ENCODE peak calls at places on chromosome 1, in seven cellular contexts. K, E, U, Z, S, O and J are unnamed samples.
A peak's percentile ranks its signal among the peaks of the same experiment; 100 is the strongest.

GRCh38 chr1:26799479-26800133 is 11.9 kb downstream of the PIGV start:
- DNase-seq in K (no peak), E (no peak), U (peak; percentile 65), Z (no peak), S (no peak), O (peak; percentile 87), J (no peak)

GRCh38 chr1:168803696-168804510 is 74.9 kb upstream of the DPT start:
- DNase-seq in K (no peak), E (no peak), U (peak; percentile 77), Z (no peak), S (no peak), O (no peak), J (no peak)

GRCh38 chr1:42128984-42129383 is 24.2 kb upstream of the GUCA2B start:
- DNase-seq in K (no peak), E (no peak), U (no peak), Z (no peak), S (no peak), O (no peak), J (no peak)

GRCh38 chr1:197486948-197487347 is 218.9 kb downstream of the CRB1 start:
- DNase-seq in K (no peak), E (no peak), U (no peak), Z (no peak), S (no peak), O (peak; percentile 8), J (peak; percentile 26)

GRCh38 chr1:192747942-192748341 is 60.9 kb upstream of the RGS2 start:
- DNase-seq in K (no peak), E (no peak), U (no peak), Z (no peak), S (no peak), O (peak; percentile 67), J (no peak)

GRCh38 chr1:204791453-204792366 is 79.0 kb upstream of the NFASC start:
- DNase-seq in K (no peak), E (peak; percentile 78), U (peak; percentile 98), Z (peak; percentile 18), S (peak; percentile 89), O (peak; percentile 60), J (peak; percentile 72)

GRCh38 chr1:167791281-167792209 is 69.8 kb downstream of the MPZL1 start:
- DNase-seq in K (peak; percentile 98), E (peak; percentile 29), U (peak; percentile 63), Z (peak; percentile 40), S (no peak), O (peak; percentile 99), J (no peak)

GRCh38 chr1:169745015-169745861 is 11.4 kb upstream of the SELE start:
- DNase-seq in K (no peak), E (no peak), U (no peak), Z (no peak), S (no peak), O (peak; percentile 84), J (no peak)

GRCh38 chr1:234212764-234213406 is 160.4 kb upstream of the COA6 start:
- DNase-seq in K (no peak), E (no peak), U (peak; percentile 83), Z (no peak), S (no peak), O (peak; percentile 25), J (no peak)

GRCh38 chr1:89844236-89844807 is 23.5 kb downstream of the LRRC8D start:
- DNase-seq in K (no peak), E (no peak), U (no peak), Z (no peak), S (no peak), O (no peak), J (no peak)

GRCh38 chr1:237938553-237938952 is 47.8 kb upstream of the ZP4 start:
- DNase-seq in K (no peak), E (no peak), U (peak; percentile 83), Z (no peak), S (no peak), O (peak; percentile 16), J (no peak)

GRCh38 chr1:64654519-64655341 is 90.1 kb upstream of the RAVER2 start:
- DNase-seq in K (no peak), E (no peak), U (no peak), Z (no peak), S (no peak), O (peak; percentile 51), J (no peak)

GRCh38 chr1:215566556-215567490 is at the start of gene KCTD3:
- DNase-seq in K (no peak), E (peak; percentile 76), U (peak; percentile 92), Z (peak; percentile 46), S (peak; percentile 89), O (peak; percentile 72), J (peak; percentile 53)

GRCh38 chr1:44811714-44812151 is 3.4 kb downstream of the BTBD19 start:
- DNase-seq in K (peak; percentile 48), E (no peak), U (peak; percentile 65), Z (no peak), S (peak; percentile 10), O (peak; percentile 92), J (no peak)

GRCh38 chr1:3373700-3374405 is 80.6 kb upstream of the ARHGEF16 start:
- DNase-seq in K (no peak), E (no peak), U (no peak), Z (no peak), S (no peak), O (no peak), J (no peak)
- TF ChIP-seq CTCF in K (no peak), E (no peak), U (no peak), Z (no peak), S (no peak), O (no peak), J (no peak)

GRCh38 chr1:11858968-11859871 is 475 bp upstream of the NPPB start:
- DNase-seq in K (no peak), E (peak; percentile 65), U (peak; percentile 96), Z (no peak), S (no peak), O (peak; percentile 39), J (peak; percentile 81)
- TF ChIP-seq CTCF in K (peak; percentile 43), E (no peak), U (peak; percentile 66), Z (no peak), S (no peak), O (peak; percentile 19), J (peak; percentile 15)

DNA sequence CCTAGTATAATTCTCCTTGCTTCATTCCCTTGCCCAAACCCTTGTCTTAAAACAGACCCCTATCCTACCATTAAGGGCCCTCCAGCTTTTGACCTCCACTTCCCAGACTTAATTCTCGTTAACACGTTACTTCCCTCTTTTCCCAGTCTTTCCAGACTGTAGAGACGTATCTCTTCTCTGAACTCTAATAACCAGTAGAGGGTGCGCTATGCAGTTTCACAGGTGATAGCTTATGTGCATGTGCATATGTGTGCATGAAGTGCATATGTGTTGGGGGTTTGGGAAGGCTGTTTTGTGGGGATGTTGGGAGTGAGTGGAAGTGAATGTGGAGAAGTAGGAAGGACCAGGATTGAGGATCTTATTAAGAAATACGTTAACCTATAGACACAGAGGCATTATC is 78.1 kb upstream of the CCDC190 start:
- DNase-seq in K (no peak), E (no peak), U (no peak), Z (no peak), S (no peak), O (no peak), J (no peak)
- TF ChIP-seq CTCF in K (peak; percentile 9), E (no peak), U (no peak), Z (no peak), S (no peak), O (no peak), J (no peak)

DNA sequence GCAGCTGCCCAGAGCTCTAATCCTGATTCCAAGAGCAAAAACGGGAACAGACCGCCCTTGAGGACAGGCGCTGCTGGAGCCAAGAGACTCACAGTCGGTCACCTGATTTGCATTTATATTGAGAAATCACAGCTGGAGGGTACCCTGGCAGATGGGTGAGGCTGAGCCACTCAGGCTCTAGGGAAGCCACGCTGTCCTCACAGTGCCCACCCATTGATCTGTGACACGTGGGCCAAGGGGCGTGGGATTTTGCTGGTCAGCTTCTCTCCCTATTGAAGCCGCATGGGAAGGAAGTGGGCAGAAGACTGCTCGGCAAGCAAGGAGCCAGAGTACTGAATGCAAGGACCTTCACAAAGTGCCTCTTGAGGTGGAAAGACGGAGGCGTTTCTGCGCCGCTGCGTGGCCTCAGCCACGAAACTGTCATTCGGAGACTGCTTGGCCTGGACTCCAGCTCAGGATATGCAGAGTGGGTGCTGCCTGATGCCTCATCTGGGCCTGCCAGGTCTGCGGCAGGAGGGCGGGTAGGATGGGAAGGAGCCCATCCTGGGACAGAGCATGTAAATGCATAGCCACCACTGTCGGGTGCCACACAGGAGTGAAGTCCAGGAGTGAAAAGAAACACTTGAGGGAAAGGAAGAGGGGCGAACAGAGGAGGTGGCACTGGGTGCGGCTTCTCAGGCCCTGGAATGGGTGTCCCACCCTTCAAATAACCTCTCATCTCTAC is 139.8 kb downstream of the PGBD5 start:
- DNase-seq in K (no peak), E (no peak), U (no peak), Z (no peak), S (peak; percentile 54), O (no peak), J (no peak)
- TF ChIP-seq CTCF in K (no peak), E (no peak), U (no peak), Z (no peak), S (no peak), O (no peak), J (no peak)

DNA sequence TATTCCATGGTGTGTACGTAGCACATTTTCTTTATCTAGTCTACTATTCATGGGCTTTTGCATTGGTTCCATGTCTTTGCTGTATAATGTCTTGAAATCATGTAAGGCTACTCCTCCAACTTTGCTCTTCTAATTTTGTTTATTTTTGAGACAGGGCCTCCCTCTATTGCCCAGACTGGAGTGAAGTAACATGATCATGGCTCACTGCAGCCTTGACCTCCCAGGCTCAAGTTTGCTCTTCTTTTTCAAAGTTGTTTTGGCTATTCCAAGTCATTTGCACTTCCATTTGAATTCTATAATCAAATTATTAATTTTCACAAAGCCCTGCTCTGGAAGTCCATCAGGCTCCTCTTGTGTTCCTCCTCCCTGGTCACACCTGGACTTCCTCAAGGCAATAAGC is 90.2 kb upstream of the SGIP1 start:
- DNase-seq in K (no peak), E (no peak), U (no peak), Z (no peak), S (no peak), O (no peak), J (no peak)
- TF ChIP-seq CTCF in K (no peak), E (no peak), U (no peak), Z (no peak), S (no peak), O (no peak), J (no peak)

DNA sequence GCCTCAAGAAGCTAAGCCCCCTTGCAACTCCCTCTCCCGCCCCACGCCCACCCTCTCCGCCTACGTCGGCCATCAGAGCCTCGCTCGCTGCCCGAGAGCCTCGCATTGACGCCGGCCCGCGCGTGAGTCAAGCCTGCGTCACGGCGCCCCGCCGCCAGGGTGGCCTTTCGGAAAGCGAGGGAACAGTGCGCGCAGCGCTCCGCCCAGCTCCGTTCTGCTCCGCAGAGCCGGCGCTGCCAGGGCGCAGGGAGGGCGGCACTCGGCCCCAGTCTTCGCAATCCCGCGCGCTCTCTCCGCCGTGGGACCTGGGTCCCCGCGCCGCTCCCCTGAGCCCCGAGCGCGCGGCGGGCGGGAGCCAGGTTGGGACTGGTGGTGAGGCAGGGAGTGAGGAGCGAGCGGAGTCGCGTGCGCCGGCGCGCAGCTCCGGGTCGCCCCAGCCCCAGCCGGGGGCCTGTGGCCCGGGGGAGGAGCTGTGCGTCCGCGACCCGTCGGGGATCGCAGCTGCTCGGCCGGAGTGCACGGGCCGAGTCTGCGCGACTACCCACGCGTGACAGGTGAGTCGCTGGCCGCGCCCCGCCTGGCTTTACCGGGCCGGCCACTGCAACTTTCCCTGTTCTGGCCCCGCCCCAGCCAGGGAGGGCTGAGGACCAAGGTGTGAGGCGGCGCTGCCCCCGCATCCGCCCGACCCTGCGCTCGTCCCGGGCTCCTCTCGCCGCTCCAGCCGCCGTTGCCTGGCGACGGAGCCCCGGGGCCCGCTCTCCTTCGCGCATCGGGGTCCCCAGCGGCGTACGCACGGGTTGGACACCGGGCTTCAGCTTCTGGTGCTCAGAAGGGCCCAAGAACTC is at the start of gene SLC6A17:
- DNase-seq in K (no peak), E (no peak), U (peak; percentile 82), Z (no peak), S (peak; percentile 86), O (peak; percentile 64), J (no peak)
- TF ChIP-seq CTCF in K (peak; percentile 5), E (no peak), U (peak; percentile 65), Z (no peak), S (peak; percentile 78), O (no peak), J (peak; percentile 40)

GRCh38 chr1:24970399-24970753 is 40.3 kb upstream of the RUNX3 start:
- DNase-seq in K (no peak), E (no peak), U (peak; percentile 80), Z (no peak), S (no peak), O (peak; percentile 63), J (no peak)
- TF ChIP-seq CTCF in K (peak; percentile 24), E (no peak), U (peak; percentile 54), Z (no peak), S (no peak), O (no peak), J (no peak)